ENCODE peak calls at places on chromosome 1, in seven cellular contexts. A is smooth muscle cell of the brain vasculature, Z is H1, O is mucosa of descending colon, B is RWPE1, S is right cardiac atrium, W is osteocyte. Y is an unnamed sample.

GRCh38 chr1:18954270-18955071 is 2.0 kb downstream of the IFFO2 start:
- DNase-seq in A (no peak), Z (no peak), O (no peak), B (peak; percentile 32), S (no peak), W (no peak), Y (no peak)

GRCh38 chr1:62295921-62296451 is 23.2 kb downstream of the KANK4 start:
- DNase-seq in A (peak; percentile 39), Z (no peak), O (no peak), B (no peak), S (no peak), W (no peak), Y (peak; percentile 31)

GRCh38 chr1:197441990-197442389 is 173.9 kb downstream of the CRB1 start:
- DNase-seq in A (no peak), Z (no peak), O (no peak), B (no peak), S (peak; percentile 87), W (no peak), Y (no peak)

GRCh38 chr1:106276856-106277255 is 779.6 kb upstream of the PRMT6 start:
- DNase-seq in A (no peak), Z (no peak), O (no peak), B (no peak), S (no peak), W (no peak), Y (no peak)

GRCh38 chr1:206700445-206701036 is 15.8 kb downstream of the MAPKAPK2 start:
- DNase-seq in A (no peak), Z (no peak), O (no peak), B (no peak), S (no peak), W (no peak), Y (no peak)

GRCh38 chr1:87325982-87326738 is 2.5 kb upstream of the LMO4 start:
- DNase-seq in A (no peak), Z (peak; percentile 55), O (no peak), B (peak; percentile 41), S (no peak), W (no peak), Y (peak; percentile 62)

GRCh38 chr1:202852163-202852904 is 36.6 kb downstream of the RABIF start:
- DNase-seq in A (no peak), Z (peak; percentile 70), O (peak; percentile 51), B (peak; percentile 70), S (no peak), W (no peak), Y (no peak)

GRCh38 chr1:68819190-68819829 is 322.4 kb upstream of the DEPDC1 start:
- DNase-seq in A (no peak), Z (no peak), O (no peak), B (peak; percentile 17), S (no peak), W (no peak), Y (no peak)

GRCh38 chr1:25182629-25183028 is 49.7 kb downstream of the SYF2 start:
- DNase-seq in A (no peak), Z (no peak), O (no peak), B (peak; percentile 44), S (no peak), W (no peak), Y (no peak)

GRCh38 chr1:221809101-221810029 is 67.5 kb upstream of the DUSP10 start:
- DNase-seq in A (no peak), Z (no peak), O (no peak), B (no peak), S (no peak), W (no peak), Y (no peak)

GRCh38 chr1:23372481-23372880 is 2.8 kb upstream of the ZNF436 start:
- DNase-seq in A (no peak), Z (no peak), O (no peak), B (no peak), S (no peak), W (no peak), Y (no peak)

GRCh38 chr1:54800899-54801759 is at the start of gene TTC22:
- DNase-seq in A (no peak), Z (peak; percentile 73), O (peak; percentile 91), B (peak; percentile 70), S (no peak), W (no peak), Y (no peak)

GRCh38 chr1:20699558-20699957 is 18.2 kb downstream of the KIF17 start:
- DNase-seq in A (no peak), Z (no peak), O (no peak), B (no peak), S (peak; percentile 21), W (no peak), Y (no peak)

GRCh38 chr1:211652371-211652770 is 23.1 kb downstream of the NEK2 start:
- DNase-seq in A (no peak), Z (no peak), O (no peak), B (no peak), S (no peak), W (peak; percentile 76), Y (no peak)

GRCh38 chr1:43304771-43305300 is 4.1 kb downstream of the TIE1 start:
- DNase-seq in A (no peak), Z (no peak), O (no peak), B (no peak), S (no peak), W (no peak), Y (no peak)

GRCh38 chr1:65881070-65881594 is 88.4 kb downstream of the PDE4B start:
- DNase-seq in A (no peak), Z (no peak), O (no peak), B (no peak), S (no peak), W (no peak), Y (no peak)

Y was measured in globus pallidus.